ENCODE peak calls at places on chromosomes 2 and 18, in ten cellular contexts. One of them, this sample, is unnamed.

GRCh38 chr2:32227492-32227891 is 37.2 kb downstream of the NLRC4 start:
- DNase-seq in AG08396: no peak
- DNase-seq in Kasumi-1: no peak
- DNase-seq in heart right ventricle: no peak
- DNase-seq in GOT3: no peak
- DNase-seq in caudate nucleus: no peak
- DNase-seq in psoas muscle: no peak
- DNase-seq in amniotic stem cell: no peak
- DNase-seq in pancreas: no peak
- DNase-seq in astrocyte of the spinal cord: no peak
- DNase-seq in this sample: no peak

GRCh38 chr18:33805592-33805991 is 227.6 kb downstream of the ASXL3 start:
- DNase-seq in AG08396: no peak
- DNase-seq in Kasumi-1: no peak
- DNase-seq in heart right ventricle: no peak
- DNase-seq in GOT3: no peak
- DNase-seq in caudate nucleus: no peak
- DNase-seq in psoas muscle: no peak
- DNase-seq in amniotic stem cell: no peak
- DNase-seq in pancreas: no peak
- DNase-seq in astrocyte of the spinal cord: no peak
- DNase-seq in this sample: no peak

GRCh38 chr2:10022464-10022863 is 20.9 kb upstream of the KLF11 start:
- DNase-seq in AG08396: no peak
- DNase-seq in Kasumi-1: no peak
- DNase-seq in heart right ventricle: no peak
- DNase-seq in GOT3: no peak
- DNase-seq in caudate nucleus: no peak
- DNase-seq in psoas muscle: no peak
- DNase-seq in amniotic stem cell: no peak
- DNase-seq in pancreas: no peak
- DNase-seq in astrocyte of the spinal cord: no peak
- DNase-seq in this sample: no peak

GRCh38 chr2:40103590-40103989 is 324.5 kb upstream of the THUMPD2 start:
- DNase-seq in AG08396: peak
- DNase-seq in Kasumi-1: no peak
- DNase-seq in heart right ventricle: no peak
- DNase-seq in GOT3: no peak
- DNase-seq in caudate nucleus: no peak
- DNase-seq in psoas muscle: no peak
- DNase-seq in amniotic stem cell: no peak
- DNase-seq in pancreas: no peak
- DNase-seq in astrocyte of the spinal cord: peak
- DNase-seq in this sample: no peak

GRCh38 chr18:34493099-34493544 is 217.0 kb upstream of the DTNA start:
- DNase-seq in AG08396: peak
- DNase-seq in Kasumi-1: peak
- DNase-seq in heart right ventricle: peak
- DNase-seq in GOT3: peak
- DNase-seq in caudate nucleus: peak
- DNase-seq in psoas muscle: peak
- DNase-seq in amniotic stem cell: peak
- DNase-seq in pancreas: peak
- DNase-seq in astrocyte of the spinal cord: peak
- DNase-seq in this sample: peak

GRCh38 chr2:8409461-8410260 is 272.2 kb upstream of the ID2 start:
- DNase-seq in AG08396: no peak
- DNase-seq in Kasumi-1: no peak
- DNase-seq in heart right ventricle: no peak
- DNase-seq in GOT3: no peak
- DNase-seq in caudate nucleus: no peak
- DNase-seq in psoas muscle: no peak
- DNase-seq in amniotic stem cell: no peak
- DNase-seq in pancreas: no peak
- DNase-seq in astrocyte of the spinal cord: no peak
- DNase-seq in this sample: no peak

GRCh38 chr2:206219957-206220356 is 54.5 kb upstream of the ZDBF2 start:
- DNase-seq in AG08396: no peak
- DNase-seq in Kasumi-1: no peak
- DNase-seq in heart right ventricle: no peak
- DNase-seq in GOT3: no peak
- DNase-seq in caudate nucleus: no peak
- DNase-seq in psoas muscle: no peak
- DNase-seq in amniotic stem cell: no peak
- DNase-seq in pancreas: no peak
- DNase-seq in astrocyte of the spinal cord: no peak
- DNase-seq in this sample: no peak

GRCh38 chr2:15094161-15094560 is 461.6 kb downstream of the LRATD1 start:
- DNase-seq in AG08396: no peak
- DNase-seq in Kasumi-1: no peak
- DNase-seq in heart right ventricle: no peak
- DNase-seq in GOT3: no peak
- DNase-seq in caudate nucleus: no peak
- DNase-seq in psoas muscle: no peak
- DNase-seq in amniotic stem cell: no peak
- DNase-seq in pancreas: no peak
- DNase-seq in astrocyte of the spinal cord: no peak
- DNase-seq in this sample: no peak

GRCh38 chr2:177106212-177106611 is 106.4 kb upstream of the HNRNPA3 start:
- DNase-seq in AG08396: no peak
- DNase-seq in Kasumi-1: peak
- DNase-seq in heart right ventricle: no peak
- DNase-seq in GOT3: no peak
- DNase-seq in caudate nucleus: no peak
- DNase-seq in psoas muscle: no peak
- DNase-seq in amniotic stem cell: no peak
- DNase-seq in pancreas: no peak
- DNase-seq in astrocyte of the spinal cord: no peak
- DNase-seq in this sample: no peak

GRCh38 chr2:42542871-42543270 is 25.6 kb upstream of the MTA3 start:
- DNase-seq in AG08396: no peak
- DNase-seq in Kasumi-1: no peak
- DNase-seq in heart right ventricle: no peak
- DNase-seq in GOT3: no peak
- DNase-seq in caudate nucleus: no peak
- DNase-seq in psoas muscle: no peak
- DNase-seq in amniotic stem cell: no peak
- DNase-seq in pancreas: no peak
- DNase-seq in astrocyte of the spinal cord: no peak
- DNase-seq in this sample: no peak

GRCh38 chr2:184371641-184372040 is 226.7 kb upstream of the ZNF804A start:
- DNase-seq in AG08396: no peak
- DNase-seq in Kasumi-1: no peak
- DNase-seq in heart right ventricle: no peak
- DNase-seq in GOT3: no peak
- DNase-seq in caudate nucleus: no peak
- DNase-seq in psoas muscle: no peak
- DNase-seq in amniotic stem cell: no peak
- DNase-seq in pancreas: no peak
- DNase-seq in astrocyte of the spinal cord: no peak
- DNase-seq in this sample: no peak